ENCODE peak calls at places on chromosome 2, in ten cellular contexts. M is body of pancreas, O is heart left ventricle, D is upper lobe of left lung, Z is HCT116, X is A549, A is IMR-90, B is HepG2, F is K562, H is gastrocnemius medialis. S is an unnamed sample.

GRCh38 chr2:180742809-180743208 is 237.6 kb upstream of the UBE2E3 start:
- ATAC-seq in M (no peak), O (no peak), D (no peak), Z (peak; percentile 76), X (peak; percentile 78), A (no peak), B (peak; percentile 88), F (no peak), H (no peak), S (no peak)

GRCh38 chr2:39394427-39395002 is 42.6 kb downstream of the MAP4K3 start:
- ATAC-seq in M (no peak), O (peak; percentile 61), D (no peak), Z (no peak), X (peak; percentile 30), A (no peak), B (no peak), F (peak; percentile 46), H (no peak), S (no peak)

GRCh38 chr2:20179755-20180594 is 45.0 kb downstream of the SDC1 start:
- ATAC-seq in M (peak; percentile 95), O (no peak), D (peak; percentile 57), Z (peak; percentile 84), X (peak; percentile 73), A (no peak), B (peak; percentile 84), F (peak; percentile 72), H (no peak), S (no peak)

GRCh38 chr2:56184500-56184996 is 758 bp downstream of the CCDC85A start:
- ATAC-seq in M (peak; percentile 18), O (no peak), D (peak; percentile 13), Z (peak; percentile 40), X (peak; percentile 54), A (no peak), B (peak; percentile 7), F (peak; percentile 17), H (peak; percentile 8), S (peak; percentile 4)

GRCh38 chr2:211423018-211423417 is 866.6 kb downstream of the CPS1 start:
- ATAC-seq in M (no peak), O (no peak), D (no peak), Z (no peak), X (no peak), A (no peak), B (no peak), F (no peak), H (no peak), S (no peak)

GRCh38 chr2:178531161-178531560 is 50.9 kb downstream of the PLEKHA3 start:
- ATAC-seq in M (no peak), O (peak; percentile 7), D (peak; percentile 46), Z (no peak), X (no peak), A (no peak), B (no peak), F (no peak), H (no peak), S (no peak)

GRCh38 chr2:86223098-86223681 is 23.9 kb downstream of the MRPL35 start:
- ATAC-seq in M (peak; percentile 47), O (peak; percentile 89), D (peak; percentile 84), Z (no peak), X (no peak), A (peak; percentile 90), B (peak; percentile 28), F (peak; percentile 16), H (no peak), S (peak; percentile 88)

GRCh38 chr2:100008960-100009359 is 133.4 kb downstream of the AFF3 start:
- ATAC-seq in M (no peak), O (peak; percentile 36), D (peak; percentile 56), Z (no peak), X (no peak), A (peak; percentile 40), B (no peak), F (no peak), H (no peak), S (peak; percentile 74)

GRCh38 chr2:182625814-182626213 is 90.2 kb upstream of the DNAJC10 start:
- ATAC-seq in M (no peak), O (no peak), D (no peak), Z (no peak), X (no peak), A (no peak), B (no peak), F (no peak), H (no peak), S (no peak)

GRCh38 chr2:59167514-59167913 is 926.4 kb upstream of the FANCL start:
- ATAC-seq in M (no peak), O (no peak), D (no peak), Z (no peak), X (no peak), A (no peak), B (peak; percentile 32), F (no peak), H (no peak), S (no peak)

GRCh38 chr2:232075859-232076258 is 114.3 kb downstream of the DIS3L2 start:
- ATAC-seq in M (no peak), O (no peak), D (no peak), Z (no peak), X (no peak), A (no peak), B (no peak), F (no peak), H (no peak), S (no peak)

GRCh38 chr2:174337337-174338154 is 2.8 kb downstream of the SP9 start:
- ATAC-seq in M (no peak), O (no peak), D (no peak), Z (peak; percentile 41), X (no peak), A (peak; percentile 33), B (no peak), F (peak; percentile 36), H (no peak), S (peak; percentile 13)

GRCh38 chr2:118706371-118706770 is 141.1 kb downstream of the EN1 start:
- ATAC-seq in M (no peak), O (no peak), D (no peak), Z (no peak), X (no peak), A (no peak), B (no peak), F (peak; percentile 73), H (no peak), S (no peak)

DNA sequence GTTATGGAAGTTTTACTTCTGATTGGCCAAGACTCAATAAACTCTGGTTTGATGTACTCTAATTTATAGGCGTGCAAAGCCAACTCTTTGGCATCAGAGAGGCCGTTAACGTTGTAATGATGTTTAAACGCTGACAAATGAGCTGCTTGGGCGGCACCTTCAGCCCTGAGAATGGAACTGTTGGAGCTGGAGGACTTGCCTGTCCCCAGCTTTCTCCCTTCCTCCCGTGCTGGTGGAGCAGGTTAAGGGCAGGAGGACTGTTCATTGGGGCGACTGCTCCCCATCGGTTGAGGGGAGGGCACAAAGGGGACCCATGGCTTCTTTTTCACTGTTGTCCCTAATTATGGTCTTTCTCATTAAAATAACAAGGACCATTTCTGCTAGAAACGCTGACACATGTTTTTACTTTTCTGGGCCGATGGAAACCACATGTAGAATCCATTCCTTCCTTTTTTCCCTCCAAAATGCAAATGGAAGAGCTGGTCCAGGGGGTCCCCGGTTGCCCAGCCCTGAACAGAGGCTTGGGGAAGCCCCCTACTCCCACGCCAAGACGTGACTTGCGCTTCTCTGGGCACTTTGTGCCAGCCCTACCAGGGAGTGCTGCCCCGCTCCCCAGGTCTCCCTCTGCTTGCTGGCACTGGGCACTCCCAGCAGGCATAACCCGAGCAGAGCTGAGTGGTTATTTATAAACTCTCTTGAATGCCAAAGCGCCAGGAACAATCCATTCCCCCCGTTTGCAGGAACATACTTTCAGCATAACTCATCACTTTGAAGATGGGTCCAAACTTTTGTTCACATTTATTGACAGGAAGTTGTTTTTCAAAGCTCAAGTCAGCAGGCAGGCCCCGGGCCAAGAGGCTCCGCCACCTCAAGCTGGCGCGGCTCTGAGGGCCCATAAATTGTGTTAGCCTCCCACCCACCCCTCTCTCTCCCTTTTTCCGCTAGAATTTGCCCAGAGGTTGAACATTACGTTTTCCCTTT is 170.1 kb downstream of the ASB1 start:
- ATAC-seq in M (peak; percentile 82), O (peak; percentile 97), D (peak; percentile 55), Z (peak; percentile 91), X (peak; percentile 91), A (peak; percentile 81), B (peak; percentile 48), F (no peak), H (peak; percentile 87), S (peak; percentile 81)
- TF ChIP-seq POLR2A in M (no peak), O (no peak), D (peak; percentile 57), Z (no peak), X (no peak), A (no peak), B (no peak), F (no peak), H (peak; percentile 33), S (no peak)

GRCh38 chr2:212730994-212731393 is 192.4 kb upstream of the ERBB4 start:
- ATAC-seq in M (no peak), O (no peak), D (no peak), Z (no peak), X (no peak), A (no peak), B (no peak), F (no peak), H (no peak), S (no peak)
- H3K4me1 ChIP-seq in M (peaks cover under 1% of the 10 kb centered on the region), O (no peaks in the 10 kb centered on the region), D (no peaks in the 10 kb centered on the region), Z (no peaks in the 10 kb centered on the region), X (no peaks in the 10 kb centered on the region), A (peaks cover 2% of the 10 kb centered on the region), B (no peaks in the 10 kb centered on the region), F (no peaks in the 10 kb centered on the region), H (no peaks in the 10 kb centered on the region), S (no peaks in the 10 kb centered on the region)

GRCh38 chr2:218384975-218385374 is 2.9 kb downstream of the SLC11A1 start:
- ATAC-seq in M (no peak), O (no peak), D (no peak), Z (no peak), X (no peak), A (no peak), B (no peak), F (no peak), H (no peak), S (no peak)

GRCh38 chr2:218383892-218384519 is 1.9 kb downstream of the SLC11A1 start:
- ATAC-seq in M (no peak), O (no peak), D (no peak), Z (peak; percentile 67), X (no peak), A (no peak), B (peak; percentile 4), F (no peak), H (no peak), S (no peak)

GRCh38 chr2:218378053-218378452 is 4.0 kb upstream of the SLC11A1 start:
- ATAC-seq in M (no peak), O (no peak), D (peak; percentile 34), Z (no peak), X (peak; percentile 83), A (no peak), B (peak; percentile 41), F (peak; percentile 40), H (no peak), S (no peak)

GRCh38 chr2:218382785-218383184 is 712 bp downstream of the SLC11A1 start:
- ATAC-seq in M (no peak), O (no peak), D (no peak), Z (no peak), X (no peak), A (no peak), B (no peak), F (no peak), H (no peak), S (no peak)

GRCh38 chr2:218381916-218382366 is at the start of gene SLC11A1:
- ATAC-seq in M (no peak), O (peak; percentile 77), D (peak; percentile 86), Z (no peak), X (no peak), A (no peak), B (peak; percentile 60), F (no peak), H (no peak), S (peak; percentile 78)
- TF ChIP-seq POLR2A in M (peak; percentile 20), O (peak; percentile 25), D (peak; percentile 94), Z (no peak), X (no peak), A (no peak), B (no peak), F (no peak), H (peak; percentile 26), S (peak; percentile 29)

GRCh38 chr2:220224711-220225519 is 597.5 kb downstream of the SLC4A3 start:
- ATAC-seq in M (no peak), O (no peak), D (no peak), Z (no peak), X (peak; percentile 15), A (peak; percentile 65), B (no peak), F (no peak), H (no peak), S (no peak)
- H3K4me1 ChIP-seq in M (no peaks in the 10 kb centered on the region), O (no peaks in the 10 kb centered on the region), D (no peaks in the 10 kb centered on the region), Z (peaks cover 42% of the 10 kb centered on the region), X (peaks cover 55% of the 10 kb centered on the region), A (peaks cover 18% of the 10 kb centered on the region), B (no peaks in the 10 kb centered on the region), F (no peaks in the 10 kb centered on the region), H (no peaks in the 10 kb centered on the region), S (no peaks in the 10 kb centered on the region)

S was measured in gastroesophageal sphincter.